ENCODE peak calls at places on chromosomes 6 and 20, in five cellular contexts. P is lower lobe of right lung; M is pancreas; L is effector memory CD4-positive, alpha-beta T cell; U is thoracic aorta. E is an unnamed sample.

GRCh38 chr6:41680182-41680965 is 42.1 kb downstream of the MDFI start:
- DNase-seq in P (no peak), M (no peak), L (no peak), U (no peak), E (no peak)

GRCh38 chr6:151339369-151339768 is 52.0 kb downstream of the ZBTB2 start:
- DNase-seq in P (no peak), M (no peak), L (no peak), U (no peak), E (no peak)

GRCh38 chr6:99458319-99458718 is 33.2 kb upstream of the PNISR start:
- DNase-seq in P (no peak), M (no peak), L (no peak), U (no peak), E (no peak)

GRCh38 chr6:111757342-111757741 is 115.9 kb downstream of the FYN start:
- DNase-seq in P (no peak), M (no peak), L (no peak), U (no peak), E (no peak)

GRCh38 chr6:33549196-33549595 is 30.9 kb downstream of the BAK1 start:
- DNase-seq in P (no peak), M (no peak), L (no peak), U (no peak), E (no peak)

GRCh38 chr6:159679091-159680077 is 13.7 kb downstream of the SOD2 start:
- DNase-seq in P (no peak), M (no peak), L (no peak), U (no peak), E (no peak)

GRCh38 chr6:107244742-107245470 is 129.6 kb upstream of the BEND3 start:
- DNase-seq in P (no peak), M (no peak), L (no peak), U (no peak), E (no peak)

GRCh38 chr6:47028835-47029360 is 13.2 kb downstream of the ADGRF1 start:
- DNase-seq in P (no peak), M (no peak), L (no peak), U (no peak), E (no peak)

GRCh38 chr6:26197736-26198625 is 110.8 kb downstream of the HFE start:
- DNase-seq in P (no peak), M (no peak), L (no peak), U (no peak), E (no peak)

GRCh38 chr20:53539516-53539915 is 54.1 kb downstream of the ZNF217 start:
- DNase-seq in P (no peak), M (no peak), L (no peak), U (no peak), E (no peak)

GRCh38 chr20:23454816-23455215 is 2.1 kb upstream of the CST11 start:
- DNase-seq in P (no peak), M (no peak), L (no peak), U (no peak), E (no peak)

GRCh38 chr20:44973053-44973452 is 6.7 kb downstream of the STK4 start:
- DNase-seq in P (no peak), M (no peak), L (no peak), U (no peak), E (no peak)

GRCh38 chr6:69308584-69308983 is 488.2 kb downstream of the LMBRD1 start:
- DNase-seq in P (no peak), M (no peak), L (no peak), U (no peak), E (no peak)

GRCh38 chr20:52305029-52305645 is 113.6 kb upstream of the ZFP64 start:
- DNase-seq in P (no peak), M (no peak), L (no peak), U (no peak), E (no peak)

GRCh38 chr6:2008383-2008976 is 236.9 kb downstream of the GMDS start:
- DNase-seq in P (no peak), M (no peak), L (no peak), U (no peak), E (no peak)

GRCh38 chr20:62028384-62028783 is 37.3 kb downstream of the TAF4 start:
- DNase-seq in P (no peak), M (no peak), L (no peak), U (no peak), E (no peak)

GRCh38 chr6:110068592-110068967 is 90.5 kb downstream of the GPR6 start:
- DNase-seq in P (no peak), M (no peak), L (no peak), U (no peak), E (no peak)

GRCh38 chr6:107304421-107305025 is 154.8 kb downstream of the PDSS2 start:
- DNase-seq in P (no peak), M (no peak), L (no peak), U (no peak), E (no peak)

GRCh38 chr6:167665698-167666380 is 160.9 kb upstream of the AFDN start:
- DNase-seq in P (no peak), M (no peak), L (no peak), U (no peak), E (no peak)

GRCh38 chr20:51374961-51375360 is 167.6 kb downstream of the NFATC2 start:
- DNase-seq in P (no peak), M (no peak), L (no peak), U (no peak), E (no peak)

GRCh38 chr6:392441-393390 is 1.2 kb downstream of the IRF4 start:
- DNase-seq in P (no peak), M (no peak), L (no peak), U (no peak), E (no peak)

GRCh38 chr20:3082306-3082951 is 2.1 kb downstream of the AVP start:
- DNase-seq in P (no peak), M (no peak), L (no peak), U (no peak), E (no peak)

GRCh38 chr6:64170326-64170725 is 534.7 kb downstream of the PHF3 start:
- DNase-seq in P (no peak), M (no peak), L (no peak), U (no peak), E (no peak)

GRCh38 chr6:126672654-126673053 is 332.7 kb downstream of the CENPW start:
- DNase-seq in P (no peak), M (no peak), L (no peak), U (no peak), E (no peak)

GRCh38 chr6:11224966-11225463 is 7.5 kb downstream of the NEDD9 start:
- DNase-seq in P (no peak), M (no peak), L (no peak), U (no peak), E (no peak)

GRCh38 chr20:49306903-49307336 is 29.1 kb upstream of the ZNFX1 start:
- DNase-seq in P (no peak), M (no peak), L (no peak), U (no peak), E (no peak)

GRCh38 chr6:45772886-45773285 is 242.8 kb downstream of the CLIC5 start:
- DNase-seq in P (no peak), M (no peak), L (no peak), U (no peak), E (no peak)

GRCh38 chr6:28657756-28658465 is 132.2 kb downstream of the GPX5 start:
- DNase-seq in P (no peak), M (no peak), L (no peak), U (no peak), E (peak)

GRCh38 chr6:170108890-170109587 is 181.8 kb downstream of the DLL1 start:
- DNase-seq in P (no peak), M (no peak), L (no peak), U (no peak), E (no peak)

GRCh38 chr20:58854638-58855471 is 2.3 kb downstream of the GNAS start:
- DNase-seq in P (no peak), M (no peak), L (no peak), U (no peak), E (no peak)

GRCh38 chr6:11368264-11368663 is 135.8 kb upstream of the NEDD9 start:
- DNase-seq in P (no peak), M (no peak), L (no peak), U (no peak), E (no peak)

GRCh38 chr6:129713806-129714338 is 3.9 kb upstream of the ARHGAP18 start:
- DNase-seq in P (no peak), M (no peak), L (no peak), U (no peak), E (no peak)

GRCh38 chr6:15382712-15383111 is 136.8 kb downstream of the JARID2 start:
- DNase-seq in P (no peak), M (no peak), L (no peak), U (no peak), E (no peak)

GRCh38 chr20:56715902-56716519 is 86.9 kb downstream of the TFAP2C start:
- DNase-seq in P (no peak), M (no peak), L (no peak), U (no peak), E (no peak)

GRCh38 chr6:114068119-114068518 is 97.2 kb upstream of the HDAC2 start:
- DNase-seq in P (no peak), M (no peak), L (no peak), U (no peak), E (no peak)
- H3K27ac ChIP-seq in P (no peak), M (no peak), L (no peak), U (no peak), E (no peak)

DNA sequence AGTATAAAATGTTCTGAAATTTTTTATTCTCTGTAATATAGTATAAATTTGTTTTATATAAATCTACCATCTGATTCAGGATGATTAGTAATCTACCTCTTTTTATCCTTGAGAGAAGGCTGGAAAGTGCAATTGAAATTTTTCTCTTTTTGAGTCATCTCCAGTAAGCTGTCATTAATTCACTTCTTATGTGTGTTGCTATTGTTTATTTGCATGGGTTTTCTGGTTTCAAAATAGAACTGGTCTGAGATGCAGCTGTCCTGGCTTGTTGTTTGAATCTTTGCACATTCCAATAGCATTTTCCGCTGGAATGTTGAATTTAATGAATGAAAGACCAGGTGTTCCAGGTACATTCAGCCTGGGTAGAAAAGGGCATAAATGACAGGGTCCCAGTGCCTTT is 24.3 kb upstream of the TAB2 start:
- DNase-seq in P (no peak), M (no peak), L (no peak), U (no peak), E (no peak)
- H3K27ac ChIP-seq in P (no peak), M (no peak), L (no peak), U (no peak), E (no peak)

GRCh38 chr6:134105903-134106302 is 53.5 kb upstream of the SLC2A12 start:
- DNase-seq in P (no peak), M (no peak), L (no peak), U (no peak), E (no peak)
- H3K27ac ChIP-seq in P (no peak), M (no peak), L (no peak), U (no peak), E (no peak)

GRCh38 chr6:157524735-157525134 is 143.7 kb downstream of the ZDHHC14 start:
- DNase-seq in P (no peak), M (no peak), L (no peak), U (no peak), E (no peak)
- H3K27ac ChIP-seq in P (no peak), M (no peak), L (no peak), U (no peak), E (no peak)

GRCh38 chr6:163709693-163710092 is 295.2 kb downstream of the QKI start:
- DNase-seq in P (no peak), M (no peak), L (no peak), U (no peak), E (no peak)

GRCh38 chr6:163711615-163712568 is 297.4 kb downstream of the QKI start:
- DNase-seq in P (peak), M (peak), L (no peak), U (no peak), E (no peak)

GRCh38 chr6:163711071-163711470 is 296.6 kb downstream of the QKI start:
- DNase-seq in P (no peak), M (no peak), L (no peak), U (no peak), E (no peak)

GRCh38 chr6:163709255-163709654 is 294.7 kb downstream of the QKI start:
- DNase-seq in P (no peak), M (no peak), L (no peak), U (no peak), E (no peak)

DNA sequence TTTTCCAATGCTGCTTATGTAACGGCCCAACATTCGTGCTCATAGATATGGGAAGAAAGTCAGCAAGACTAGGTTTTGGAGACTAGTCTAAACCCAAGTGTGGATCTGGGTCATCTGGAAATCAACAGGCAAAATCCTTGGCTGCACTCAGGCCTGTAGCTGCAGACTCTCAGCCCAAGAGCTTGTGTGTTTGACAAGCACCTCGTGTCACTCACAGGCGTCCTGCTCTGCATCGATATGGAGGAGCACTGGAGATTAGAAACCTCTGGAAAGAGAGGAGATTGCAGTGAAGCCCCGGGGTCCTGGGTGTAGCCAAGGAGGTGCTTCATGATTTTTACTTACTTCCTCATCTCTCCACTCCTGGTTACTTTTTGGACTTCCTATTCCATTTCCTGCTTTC is 296.0 kb downstream of the QKI start:
- DNase-seq in P (no peak), M (no peak), L (no peak), U (no peak), E (no peak)
- H3K27ac ChIP-seq in P (peak), M (no peak), L (no peak), U (no peak), E (no peak)

E was measured in caudate nucleus.